ENCODE peak calls at places on chromosomes 13 and 19, in eight cellular contexts. H, S, T, Q, R, K, B and Y are unnamed samples.

GRCh38 chr19:46660008-46660517 is 919 bp downstream of the DACT3 start:
- DNase-seq in Q (no peak), T (no peak), R (no peak), H (no peak), S (no peak), K (no peak), B (peak), Y (no peak)

GRCh38 chr19:41367848-41368301 is 3.9 kb upstream of the B9D2 start:
- DNase-seq in H (no peak), B (no peak), K (no peak), Q (no peak), T (no peak), S (no peak), R (peak), Y (peak)

GRCh38 chr13:105778196-105778595 is 757.3 kb downstream of the EFNB2 start:
- DNase-seq in T (no peak), B (no peak), K (no peak), H (no peak), R (no peak), S (no peak), Q (no peak), Y (no peak)

GRCh38 chr19:8638078-8638619 is 7.7 kb downstream of the NFILZ start:
- DNase-seq in K (no peak), R (no peak), T (no peak), B (peak), H (no peak), Q (no peak), S (peak), Y (peak)

GRCh38 chr19:10087296-10088061 is 1.4 kb downstream of the SHFL start:
- DNase-seq in Q (no peak), T (no peak), H (no peak), K (no peak), R (no peak), B (no peak), S (no peak), Y (no peak)

GRCh38 chr19:46866407-46867132 is 5.8 kb downstream of the ARHGAP35 start:
- DNase-seq in T (no peak), Q (no peak), S (no peak), B (no peak), K (no peak), R (no peak), H (no peak), Y (no peak)

GRCh38 chr19:28493881-28494280 is 719.1 kb downstream of the UQCRFS1 start:
- DNase-seq in Q (no peak), S (no peak), T (no peak), B (no peak), H (no peak), R (no peak), K (no peak), Y (no peak)

GRCh38 chr13:23658929-23659541 is 88.8 kb downstream of the TNFRSF19 start:
- DNase-seq in T (no peak), S (no peak), R (no peak), K (no peak), H (no peak), B (no peak), Q (no peak), Y (no peak)

GRCh38 chr13:50340566-50341287 is 325.5 kb downstream of the KCNRG start:
- DNase-seq in Q (peak), T (no peak), H (no peak), S (no peak), B (no peak), R (no peak), K (no peak), Y (no peak)

GRCh38 chr19:38769635-38770211 is 3.6 kb downstream of the LGALS7 start:
- DNase-seq in Q (peak), T (peak), B (peak), H (peak), R (no peak), S (peak), K (peak), Y (no peak)

GRCh38 chr13:97567510-97568243 is 133.7 kb downstream of the RAP2A start:
- DNase-seq in K (no peak), S (peak), R (no peak), T (no peak), B (peak), Q (peak), H (peak), Y (peak)

GRCh38 chr13:72875233-72875632 is 93.3 kb downstream of the PIBF1 start:
- DNase-seq in K (no peak), Q (no peak), H (no peak), S (no peak), T (no peak), B (no peak), R (no peak), Y (no peak)

GRCh38 chr19:16943942-16944625 is 55.3 kb downstream of the F2RL3 start:
- DNase-seq in K (no peak), R (no peak), T (no peak), S (no peak), Q (no peak), B (no peak), H (no peak), Y (no peak)

GRCh38 chr19:5171711-5172110 is 168.9 kb downstream of the PTPRS start:
- DNase-seq in R (no peak), T (no peak), H (no peak), K (no peak), S (no peak), B (no peak), Q (no peak), Y (peak)

GRCh38 chr13:67619346-67619745 is 389.2 kb upstream of the PCDH9 start:
- DNase-seq in Q (no peak), K (no peak), H (no peak), B (no peak), R (no peak), T (no peak), S (no peak), Y (no peak)

GRCh38 chr19:17314007-17314589 is 4.7 kb downstream of the DDA1 start:
- DNase-seq in S (no peak), R (no peak), Q (no peak), T (no peak), K (no peak), B (no peak), H (no peak), Y (no peak)

GRCh38 chr13:72565893-72566292 is 161.5 kb downstream of the MZT1 start:
- DNase-seq in S (no peak), Q (no peak), R (no peak), B (no peak), T (no peak), H (no peak), K (no peak), Y (no peak)

GRCh38 chr13:113186061-113186900 is 22.2 kb downstream of the PCID2 start:
- DNase-seq in B (no peak), R (no peak), H (no peak), K (no peak), T (no peak), Q (no peak), S (no peak), Y (no peak)

GRCh38 chr19:4376991-4377781 is 23.2 kb downstream of the SH3GL1 start:
- DNase-seq in R (no peak), T (no peak), Q (no peak), S (no peak), K (no peak), B (peak), H (no peak), Y (peak)

GRCh38 chr19:7612282-7613274 is 16.8 kb downstream of the XAB2 start:
- DNase-seq in R (no peak), Q (no peak), T (no peak), H (no peak), B (no peak), S (no peak), K (no peak), Y (no peak)

DNA sequence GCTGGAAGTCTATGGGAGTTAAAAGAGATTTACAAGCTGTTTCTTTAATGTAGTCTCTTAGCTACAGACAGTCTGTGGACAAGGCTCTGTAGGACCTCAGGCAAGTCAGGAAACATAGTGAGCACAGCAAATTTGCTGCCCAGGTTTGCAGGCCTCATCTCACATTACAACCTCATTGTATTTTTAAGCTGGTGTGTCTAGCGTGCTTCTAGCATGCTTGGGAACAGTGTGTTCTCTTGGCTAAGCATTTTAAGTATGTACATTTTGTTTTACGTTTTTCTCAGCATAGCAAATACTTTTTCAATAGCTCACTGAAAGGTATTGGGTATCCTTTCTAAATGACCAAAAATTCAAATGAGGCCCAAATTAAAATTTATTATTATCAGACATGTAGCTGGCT is 113.2 kb downstream of the STARD13 start:
- DNase-seq in S (no peak), K (no peak), H (no peak), B (no peak), Q (no peak), T (no peak), R (no peak), Y (no peak)
- TF ChIP-seq CTCF in S (no peak), K (no peak), H (no peak), B (no peak), Q (no peak), T (no peak), R (no peak), Y (no peak)

DNA sequence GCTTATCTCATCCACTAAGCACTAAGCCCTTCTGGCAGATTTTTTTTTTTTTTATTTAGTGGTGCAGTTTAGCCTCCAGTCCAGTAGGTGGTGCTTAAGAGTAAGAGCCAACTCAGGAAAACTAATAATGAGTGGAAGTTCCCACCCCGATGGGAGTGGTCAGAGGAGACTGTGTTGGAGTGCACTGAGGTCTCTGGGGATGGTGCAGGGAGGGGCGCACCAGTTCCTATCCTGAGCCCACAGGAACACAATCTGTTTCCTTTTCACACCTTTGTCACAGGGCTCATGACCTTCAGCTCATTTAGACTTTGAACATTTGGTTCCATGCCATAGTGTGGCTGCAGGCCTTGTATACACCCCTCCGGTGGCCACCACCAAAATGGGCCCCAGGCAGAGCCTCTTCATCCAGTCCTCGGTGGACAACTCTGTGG is 367.4 kb downstream of the SPRY2 start:
- DNase-seq in S (no peak), B (no peak), T (no peak), H (no peak), K (no peak), Q (no peak), R (no peak), Y (no peak)
- TF ChIP-seq CTCF in S (no peak), B (no peak), T (peak), H (peak), K (no peak), Q (peak), R (peak), Y (no peak)

DNA sequence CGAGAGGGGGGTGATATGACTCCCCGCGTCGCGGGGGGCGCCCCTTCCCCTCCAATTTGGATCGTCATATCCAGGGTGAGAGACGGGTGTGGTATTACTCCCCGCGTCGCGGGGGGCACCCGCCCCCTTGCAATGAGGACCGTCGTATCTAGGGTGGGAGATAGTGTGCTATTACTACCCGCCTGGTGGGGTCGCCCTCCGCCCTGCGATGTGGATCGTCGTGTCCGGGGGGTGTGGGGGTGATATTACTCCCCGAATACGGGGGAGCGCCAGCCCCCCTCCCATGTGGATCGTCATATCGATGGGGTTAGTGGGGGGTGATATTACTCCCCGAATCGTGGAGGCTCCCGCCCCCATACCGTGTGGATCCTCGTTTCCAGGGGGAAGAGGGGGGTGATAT is 29.2 kb upstream of the RGCC start:
- DNase-seq in K (peak), Q (no peak), H (peak), S (no peak), B (no peak), T (no peak), R (no peak), Y (no peak)
- TF ChIP-seq CTCF in K (peak), Q (peak), H (no peak), S (peak), B (no peak), T (peak), R (peak), Y (no peak)

GRCh38 chr19:3234800-3235199 is 10.3 kb downstream of the CELF5 start:
- DNase-seq in Q (no peak), H (no peak), T (no peak), S (no peak), B (no peak), K (no peak), R (no peak), Y (peak)
- TF ChIP-seq CTCF in Q (no peak), H (no peak), T (no peak), S (no peak), B (no peak), K (no peak), R (peak), Y (no peak)

GRCh38 chr13:34413538-34414210 is 528.4 kb upstream of the NBEA start:
- DNase-seq in B (no peak), R (no peak), T (no peak), K (no peak), H (no peak), S (no peak), Q (no peak), Y (no peak)
- TF ChIP-seq CTCF in B (no peak), R (no peak), T (no peak), K (no peak), H (no peak), S (no peak), Q (no peak), Y (no peak)

DNA sequence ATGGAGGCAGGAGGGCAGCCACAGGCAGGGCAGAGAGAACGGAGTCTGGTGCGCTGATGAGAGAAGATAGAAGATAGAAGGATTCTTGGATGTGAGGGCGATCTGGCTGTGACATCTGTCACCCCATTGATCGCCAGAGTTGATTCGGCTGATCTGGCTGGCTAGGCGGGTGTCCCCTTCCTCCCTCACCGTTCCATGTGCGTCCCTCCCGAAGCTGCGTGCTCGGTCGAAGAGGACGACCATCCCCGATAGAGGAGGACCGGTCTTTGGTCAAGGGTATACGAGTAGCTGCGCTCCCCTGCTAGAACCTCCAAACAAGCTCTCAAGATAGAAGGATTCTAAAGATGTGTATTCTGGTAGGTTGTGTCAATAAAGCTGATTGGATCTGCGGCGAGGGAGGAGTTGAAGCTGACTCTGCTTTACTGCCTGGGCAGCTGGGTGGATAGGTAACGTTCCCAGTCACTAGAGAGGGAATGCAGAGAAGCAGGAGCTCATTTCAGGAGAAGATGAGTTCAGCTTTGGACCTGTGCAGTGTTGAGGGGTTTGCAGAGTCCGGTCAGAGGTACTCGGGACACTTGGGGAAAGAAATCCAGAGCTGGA is 5.1 kb downstream of the UBAC2 start:
- DNase-seq in T (no peak), H (peak), S (no peak), R (no peak), B (no peak), K (no peak), Q (no peak), Y (no peak)
- TF ChIP-seq CTCF in T (no peak), H (no peak), S (no peak), R (no peak), B (no peak), K (no peak), Q (no peak), Y (no peak)

DNA sequence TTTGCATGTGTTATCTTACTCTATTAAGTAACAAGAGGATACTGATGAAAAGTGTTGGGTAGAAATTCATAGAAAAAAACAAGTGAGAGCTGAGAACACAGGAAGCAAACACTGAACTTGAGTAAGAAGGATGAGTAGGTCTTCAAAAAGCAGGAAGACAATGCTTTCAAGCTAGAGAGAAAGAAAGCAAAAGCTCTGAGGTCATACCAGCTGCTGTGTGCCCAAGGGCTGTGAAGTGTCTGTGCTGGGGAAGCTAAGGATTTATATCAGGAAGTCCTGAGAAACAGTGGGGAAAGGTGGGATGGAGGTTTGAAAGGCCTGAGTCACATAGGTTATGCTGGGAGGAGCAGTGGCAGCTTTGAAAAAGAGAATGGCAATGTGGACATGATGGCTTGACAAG is 145.5 kb upstream of the MAB21L1 start:
- DNase-seq in R (peak), K (no peak), S (no peak), Q (no peak), H (no peak), B (no peak), T (no peak), Y (no peak)
- TF ChIP-seq CTCF in R (no peak), K (no peak), S (no peak), Q (no peak), H (no peak), B (no peak), T (no peak), Y (no peak)